ENCODE peak calls at places on chromosomes 3 and 15, in four cellular contexts. Y, L, A and D are unnamed samples.

GRCh38 chr3:13750215-13750614 is 129.7 kb downstream of the WNT7A start:
- DNase-seq in Y (no peak), L (no peak), A (no peak), D (no peak)

GRCh38 chr15:75232826-75233503 is 25.2 kb upstream of the GOLGA6C start:
- DNase-seq in Y (no peak), L (no peak), A (no peak), D (no peak)

GRCh38 chr3:159892171-159892791 is 96.4 kb upstream of the IL12A start:
- DNase-seq in Y (no peak), L (no peak), A (no peak), D (no peak)

GRCh38 chr15:30649952-30650929 is 24.3 kb downstream of the ARHGAP11B start:
- DNase-seq in Y (no peak), L (no peak), A (no peak), D (no peak)

GRCh38 chr3:124676236-124676635 is 54.0 kb upstream of the UMPS start:
- DNase-seq in Y (no peak), L (peak; percentile 18), A (no peak), D (no peak)

GRCh38 chr15:66046751-66047150 is 177.5 kb downstream of the RAB11A start:
- DNase-seq in Y (peak; percentile 13), L (no peak), A (no peak), D (no peak)

GRCh38 chr15:74657846-74658245 is 38.0 kb downstream of the EDC3 start:
- DNase-seq in Y (no peak), L (peak; percentile 37), A (no peak), D (no peak)

GRCh38 chr3:10437995-10438901 is 67.1 kb downstream of the ATP2B2 start:
- DNase-seq in Y (no peak), L (peak; percentile 79), A (no peak), D (no peak)

GRCh38 chr3:194206375-194206774 is 70.4 kb downstream of the HES1 start:
- DNase-seq in Y (no peak), L (no peak), A (no peak), D (no peak)

GRCh38 chr15:74173545-74174215 is at the start of gene ISLR:
- DNase-seq in Y (no peak), L (no peak), A (no peak), D (no peak)

GRCh38 chr3:50194903-50195500 is 3.6 kb downstream of the GNAT1 start:
- DNase-seq in Y (peak; percentile 52), L (peak; percentile 85), A (no peak), D (peak; percentile 41)

GRCh38 chr15:59303641-59304433 is 68.8 kb downstream of the MYO1E start:
- DNase-seq in Y (peak; percentile 46), L (no peak), A (no peak), D (no peak)

GRCh38 chr3:79564192-79564591 is 203.6 kb downstream of the ROBO1 start:
- DNase-seq in Y (no peak), L (no peak), A (no peak), D (no peak)

GRCh38 chr3:96991812-96992211 is 177.4 kb downstream of the EPHA6 start:
- DNase-seq in Y (no peak), L (no peak), A (no peak), D (no peak)

GRCh38 chr3:96983731-96984130 is 169.3 kb downstream of the EPHA6 start:
- DNase-seq in Y (no peak), L (no peak), A (no peak), D (no peak)

DNA sequence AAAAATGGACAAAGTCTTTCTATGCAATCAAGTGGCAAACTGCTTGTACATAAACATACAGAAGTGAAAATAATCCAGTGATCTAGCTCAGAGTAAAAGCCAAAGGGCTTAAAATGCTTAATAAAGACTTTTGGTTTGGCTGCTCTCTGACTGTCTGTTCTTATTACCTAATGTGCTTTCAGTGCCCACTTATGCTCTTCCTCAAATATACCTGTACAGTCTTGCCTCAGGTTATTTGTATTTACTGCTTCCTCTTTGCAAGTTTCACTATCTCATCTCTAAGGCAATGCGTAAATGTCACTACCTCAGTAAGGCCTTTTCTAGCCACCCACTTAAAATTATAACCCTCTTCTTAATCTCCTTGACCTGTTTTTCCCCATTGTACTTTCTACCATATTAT is 171.8 kb downstream of the EPHA6 start:
- DNase-seq in Y (no peak), L (no peak), A (no peak), D (no peak)
- H3K4me2 ChIP-seq in Y (no peak overlapping the region), L (no peak overlapping the region), A (no peak overlapping the region), D (no peak overlapping the region)

GRCh38 chr3:16277471-16277870 is 12.5 kb downstream of the OXNAD1 start:
- DNase-seq in Y (no peak), L (no peak), A (no peak), D (no peak)
- TF ChIP-seq RNF2 in Y (no peak), L (no peak), A (no peak), D (no peak)

GRCh38 chr3:60633644-60634043 is 617.6 kb downstream of the FHIT start:
- DNase-seq in Y (no peak), L (no peak), A (no peak), D (no peak)
- H3K4me2 ChIP-seq in Y (no peak overlapping the region), L (no peak overlapping the region), A (no peak overlapping the region), D (no peak overlapping the region)

DNA sequence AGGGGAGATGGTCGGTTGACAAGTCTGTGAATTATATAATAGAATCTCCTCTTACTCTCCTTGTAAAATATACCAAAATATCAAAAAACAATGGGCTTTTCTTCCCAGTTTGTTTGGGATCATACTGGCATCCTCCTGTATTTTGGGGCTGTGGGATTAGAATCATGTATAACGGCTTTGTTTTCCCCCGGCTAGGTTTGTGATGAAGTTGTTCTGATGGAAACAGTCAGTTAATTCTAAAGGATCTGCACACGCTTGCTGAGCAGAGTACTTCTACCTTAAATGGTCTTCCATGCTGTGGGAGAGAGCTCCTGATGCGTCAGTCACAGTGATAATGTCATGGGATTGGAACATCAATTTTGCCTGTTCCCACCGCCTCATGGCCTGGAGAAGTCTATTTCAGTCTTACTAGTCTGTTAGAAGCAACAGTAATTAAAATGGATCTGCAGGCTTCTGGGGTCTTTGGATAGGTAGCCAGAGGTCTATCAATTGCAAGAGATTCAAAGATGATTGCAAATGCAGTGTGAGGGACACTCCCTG is 81.3 kb downstream of the ITPR1 start:
- DNase-seq in Y (no peak), L (no peak), A (no peak), D (no peak)
- TF ChIP-seq RNF2 in Y (no peak), L (no peak), A (no peak), D (no peak)

GRCh38 chr15:90483012-90483307 is 46.8 kb upstream of the CRTC3 start:
- DNase-seq in Y (no peak), L (no peak), A (no peak), D (no peak)

GRCh38 chr15:90481023-90481422 is 48.7 kb upstream of the CRTC3 start:
- DNase-seq in Y (no peak), L (no peak), A (no peak), D (no peak)

GRCh38 chr15:90482124-90483011 is 47.4 kb upstream of the CRTC3 start:
- DNase-seq in Y (peak; percentile 80), L (peak; percentile 48), A (no peak), D (peak; percentile 35)

GRCh38 chr15:90479656-90480055 is 50.1 kb upstream of the CRTC3 start:
- DNase-seq in Y (no peak), L (no peak), A (no peak), D (no peak)

DNA sequence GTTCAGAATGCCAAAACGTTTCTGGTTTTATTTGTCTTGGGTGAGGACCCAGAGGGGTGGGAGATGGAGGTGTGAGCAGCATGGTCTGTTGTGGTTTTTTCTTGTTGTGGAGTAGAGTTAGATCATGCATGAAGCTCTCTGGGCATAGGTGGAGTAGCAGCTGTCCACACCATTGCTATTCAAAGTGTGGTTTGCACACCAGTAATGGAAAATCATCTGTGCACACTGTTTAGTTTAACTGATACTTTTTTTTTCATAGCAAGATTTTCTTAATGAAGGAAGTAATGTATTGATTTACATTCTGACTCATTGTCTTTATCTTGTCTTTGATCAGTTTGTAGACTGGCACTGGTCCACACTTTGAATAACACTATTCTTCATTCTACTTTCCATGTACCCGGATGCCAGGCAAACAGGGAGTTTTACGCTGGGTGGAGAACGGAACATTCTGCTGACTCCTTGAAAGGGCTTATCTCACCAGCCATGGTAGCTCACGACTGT is 50.7 kb upstream of the CRTC3 start:
- DNase-seq in Y (no peak), L (no peak), A (no peak), D (no peak)
- H3K4me2 ChIP-seq in Y (no peak overlapping the region), L (no peak overlapping the region), A (no peak overlapping the region), D (no peak overlapping the region)

GRCh38 chr3:185813691-185814215 is 11.1 kb downstream of the IGF2BP2 start:
- DNase-seq in Y (peak; percentile 45), L (peak; percentile 48), A (peak; percentile 59), D (no peak)
- TF ChIP-seq RNF2 in Y (no peak), L (no peak), A (no peak), D (no peak)